ENCODE peak calls at places on chromosome 11, in eight cellular contexts. P, D, I, X, J, H, V and Z are unnamed samples.

GRCh38 chr11:29518389-29519174 is 498.2 kb downstream of the KCNA4 start:
- DNase-seq in P (peak), V (no peak), I (no peak), J (peak), H (no peak), X (no peak), D (peak), Z (no peak)

GRCh38 chr11:86620796-86621575 is 51.4 kb downstream of the ME3 start:
- DNase-seq in J (no peak), P (no peak), V (no peak), I (no peak), X (no peak), H (no peak), D (no peak), Z (no peak)

GRCh38 chr11:93166194-93166593 is 31.6 kb downstream of the SLC36A4 start:
- DNase-seq in I (no peak), P (no peak), V (no peak), X (no peak), J (no peak), D (no peak), H (no peak), Z (no peak)

GRCh38 chr11:1076061-1076665 is 1.5 kb downstream of the MUC2 start:
- DNase-seq in D (no peak), H (peak), V (no peak), X (no peak), P (no peak), I (no peak), J (no peak), Z (peak)

GRCh38 chr11:46697303-46697702 is 3.1 kb downstream of the ARHGAP1 start:
- DNase-seq in D (no peak), H (no peak), V (no peak), X (no peak), P (no peak), I (no peak), J (no peak), Z (no peak)

GRCh38 chr11:57288771-57289579 is 35.8 kb downstream of the TNKS1BP1 start:
- DNase-seq in P (no peak), V (peak), H (peak), J (no peak), X (no peak), D (peak), I (no peak), Z (no peak)

GRCh38 chr11:115659061-115659963 is 155.1 kb upstream of the CADM1 start:
- DNase-seq in P (peak), X (no peak), I (no peak), J (no peak), H (no peak), V (peak), D (peak), Z (no peak)

GRCh38 chr11:11931461-11932055 is 76.9 kb downstream of the DKK3 start:
- DNase-seq in H (no peak), X (no peak), V (no peak), D (peak), J (peak), I (peak), P (no peak), Z (no peak)

GRCh38 chr11:68762481-68762880 is 11.2 kb upstream of the TESMIN start:
- DNase-seq in J (no peak), P (no peak), H (no peak), D (no peak), V (no peak), X (no peak), I (no peak), Z (no peak)

GRCh38 chr11:92556435-92556834 is 331.8 kb downstream of the FAT3 start:
- DNase-seq in I (peak), J (peak), D (peak), V (peak), X (no peak), P (peak), H (no peak), Z (no peak)

GRCh38 chr11:68146704-68147474 is 25.7 kb upstream of the CHKA start:
- DNase-seq in J (peak), D (peak), H (peak), X (no peak), V (no peak), I (peak), P (peak), Z (no peak)

GRCh38 chr11:67022961-67023956 is at the start of gene SYT12:
- DNase-seq in J (peak), P (peak), I (peak), V (peak), D (no peak), H (no peak), X (no peak), Z (no peak)

GRCh38 chr11:23932485-23932898 is 564.4 kb upstream of the LUZP2 start:
- DNase-seq in D (peak), J (no peak), P (no peak), I (no peak), X (no peak), H (no peak), V (no peak), Z (no peak)

GRCh38 chr11:120173771-120174170 is 35.9 kb upstream of the TRIM29 start:
- DNase-seq in H (no peak), I (no peak), P (no peak), D (no peak), J (no peak), V (no peak), X (no peak), Z (no peak)

GRCh38 chr11:19594326-19594725 is 118.3 kb upstream of the NAV2 start:
- DNase-seq in J (no peak), X (no peak), H (no peak), I (no peak), P (no peak), V (no peak), D (no peak), Z (no peak)

GRCh38 chr11:83192846-83193245 is 666 bp upstream of the ANKRD42 start:
- DNase-seq in I (no peak), D (no peak), H (no peak), V (no peak), X (no peak), J (no peak), P (no peak), Z (no peak)

GRCh38 chr11:119666463-119667131 is 62.4 kb downstream of the NECTIN1 start:
- DNase-seq in J (peak), D (peak), P (peak), I (peak), H (peak), X (peak), V (peak), Z (peak)

GRCh38 chr11:84261707-84262106 is 975.5 kb upstream of the CCDC90B start:
- DNase-seq in J (no peak), I (no peak), X (no peak), P (peak), V (no peak), D (peak), H (no peak), Z (no peak)

GRCh38 chr11:134554106-134554505 is 142.1 kb upstream of the B3GAT1 start:
- DNase-seq in V (no peak), P (peak), X (no peak), J (no peak), D (no peak), I (no peak), H (no peak), Z (no peak)

GRCh38 chr11:92978226-92979111 is 9.0 kb downstream of the MTNR1B start:
- DNase-seq in P (no peak), V (no peak), X (no peak), J (no peak), H (no peak), I (no peak), D (peak), Z (no peak)

GRCh38 chr11:44852159-44852707 is 98.5 kb downstream of the TP53I11 start:
- DNase-seq in P (no peak), V (no peak), I (no peak), J (no peak), H (no peak), D (peak), X (no peak), Z (peak)

GRCh38 chr11:79626135-79626748 is 185.4 kb upstream of the TENM4 start:
- DNase-seq in P (no peak), J (no peak), H (no peak), V (no peak), X (no peak), I (no peak), D (peak), Z (no peak)

GRCh38 chr11:82003671-82004148 is 730.0 kb downstream of the FAM181B start:
- DNase-seq in V (no peak), P (no peak), D (peak), I (no peak), X (no peak), J (no peak), H (no peak), Z (no peak)

GRCh38 chr11:128399186-128399585 is 188.2 kb downstream of the ETS1 start:
- DNase-seq in D (peak), I (no peak), P (no peak), J (no peak), H (no peak), V (no peak), X (no peak), Z (no peak)

GRCh38 chr11:112612283-112612849 is 348.9 kb upstream of the NCAM1 start:
- DNase-seq in D (no peak), P (peak), V (peak), I (peak), H (no peak), X (no peak), J (no peak), Z (no peak)

GRCh38 chr11:126701555-126701897 is 299.0 kb downstream of the KIRREL3 start:
- DNase-seq in J (no peak), I (no peak), P (no peak), D (no peak), H (no peak), X (no peak), V (no peak), Z (no peak)

GRCh38 chr11:15075162-15075526 is 1.8 kb downstream of the CALCB start:
- DNase-seq in X (no peak), D (no peak), J (no peak), H (no peak), V (no peak), I (no peak), P (no peak), Z (no peak)
- TF ChIP-seq CTCF in X (peak), D (no peak), J (no peak), H (no peak), V (no peak), I (no peak), P (no peak), Z (peak)

GRCh38 chr11:75577198-75577597 is 15.1 kb downstream of the SERPINH1 start:
- DNase-seq in I (peak), P (peak), X (peak), J (peak), D (peak), V (peak), H (no peak), Z (no peak)

GRCh38 chr11:75576017-75576416 is 14.0 kb downstream of the SERPINH1 start:
- DNase-seq in H (no peak), P (peak), D (no peak), V (no peak), X (no peak), I (no peak), J (no peak), Z (no peak)

GRCh38 chr11:75572744-75573143 is 10.7 kb downstream of the SERPINH1 start:
- DNase-seq in H (peak), P (no peak), I (no peak), X (no peak), D (no peak), J (no peak), V (no peak), Z (no peak)

GRCh38 chr11:75576445-75577049 is 14.5 kb downstream of the SERPINH1 start:
- DNase-seq in X (no peak), I (peak), P (peak), H (peak), J (peak), D (peak), V (no peak), Z (peak)

GRCh38 chr11:75574698-75575265 is 12.7 kb downstream of the SERPINH1 start:
- DNase-seq in H (no peak), I (no peak), D (no peak), X (no peak), J (no peak), P (peak), V (no peak), Z (no peak)
- TF ChIP-seq CTCF in H (no peak), I (no peak), D (no peak), X (no peak), J (no peak), P (peak), V (no peak), Z (no peak)

DNA sequence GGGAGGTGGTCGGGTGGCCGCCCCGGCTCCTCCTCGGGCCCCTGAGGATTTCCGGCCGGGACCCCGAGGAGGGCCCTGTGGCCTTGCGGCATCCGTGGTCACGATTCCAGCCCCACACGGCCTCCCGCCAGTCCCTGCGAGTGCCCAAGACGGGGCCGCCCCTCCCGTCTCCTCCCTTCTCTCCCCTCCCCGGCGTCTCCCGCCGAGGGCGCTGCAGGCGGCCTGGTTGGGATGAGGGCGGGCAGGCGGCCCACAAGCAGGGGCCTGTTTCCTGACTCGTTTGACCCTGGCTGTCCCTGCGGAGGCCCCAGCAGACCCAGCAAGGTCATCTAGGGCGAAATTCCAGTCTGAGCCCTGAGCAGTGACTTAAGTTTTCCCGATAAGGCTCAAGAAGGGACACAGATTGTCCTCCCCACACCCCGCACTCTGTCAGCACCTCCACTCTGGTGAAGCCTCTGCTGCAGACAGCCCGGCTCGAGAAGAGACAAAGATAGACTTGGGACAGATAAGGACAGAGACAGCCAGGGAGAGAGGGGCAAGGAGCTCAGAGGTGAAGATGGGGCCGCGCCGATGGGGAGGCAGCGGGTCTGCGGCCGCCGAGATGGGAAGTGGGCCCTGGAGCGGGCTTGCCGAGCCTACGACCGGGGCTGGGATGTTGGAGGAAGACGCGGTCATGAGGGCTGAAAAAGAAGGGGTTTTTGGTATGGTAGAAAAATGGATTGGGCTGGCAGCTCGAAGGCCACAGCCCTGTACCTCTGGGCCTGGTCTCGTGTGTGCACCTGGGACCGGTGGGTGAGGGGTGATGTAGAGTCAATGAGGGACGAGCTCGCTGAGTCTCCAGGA is 95.0 kb downstream of the SWAP70 start:
- DNase-seq in X (peak), P (peak), V (peak), H (peak), J (peak), I (peak), D (peak), Z (peak)
- TF ChIP-seq CTCF in X (no peak), P (no peak), V (no peak), H (no peak), J (no peak), I (no peak), D (peak), Z (no peak)

GRCh38 chr11:77779935-77780334 is 40.6 kb downstream of the RSF1 start:
- DNase-seq in D (peak), J (peak), P (no peak), X (no peak), H (no peak), V (no peak), I (no peak), Z (no peak)

GRCh38 chr11:77778118-77778517 is 42.4 kb downstream of the RSF1 start:
- DNase-seq in J (no peak), P (no peak), V (no peak), I (no peak), D (no peak), X (no peak), H (no peak), Z (no peak)

GRCh38 chr11:77778549-77778948 is 42.0 kb downstream of the RSF1 start:
- DNase-seq in P (no peak), H (no peak), J (no peak), X (no peak), I (no peak), V (no peak), D (no peak), Z (no peak)

GRCh38 chr11:77775941-77776340 is 44.6 kb downstream of the RSF1 start:
- DNase-seq in I (no peak), J (no peak), V (no peak), P (no peak), H (no peak), X (no peak), D (no peak), Z (no peak)

DNA sequence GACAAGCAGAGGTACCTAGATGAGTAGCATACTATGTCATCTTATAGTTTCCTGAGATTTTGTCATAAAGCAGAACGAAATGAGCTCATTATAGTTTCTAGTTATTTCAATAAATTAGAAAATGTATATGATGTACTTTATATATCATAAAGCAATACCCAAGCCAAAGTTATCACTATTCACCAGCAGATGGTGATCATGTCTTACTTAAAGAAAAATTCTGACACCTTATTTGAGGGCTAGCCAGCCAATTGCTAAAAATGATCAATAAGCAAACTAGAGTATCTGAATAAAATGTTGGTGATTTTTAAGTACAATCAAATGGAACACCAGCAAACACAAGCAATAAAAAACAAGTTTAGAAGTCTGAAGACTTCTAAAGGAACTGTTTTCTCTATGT is 44.1 kb downstream of the RSF1 start:
- DNase-seq in I (no peak), P (no peak), X (no peak), V (no peak), H (no peak), D (peak), J (peak), Z (no peak)
- TF ChIP-seq CTCF in I (no peak), P (peak), X (no peak), V (no peak), H (peak), D (peak), J (peak), Z (peak)

GRCh38 chr11:70012134-70012733 is 65.9 kb upstream of the ANO1 start:
- DNase-seq in X (no peak), V (no peak), H (no peak), I (no peak), P (no peak), D (no peak), J (no peak), Z (no peak)
- TF ChIP-seq CTCF in X (no peak), V (no peak), H (no peak), I (no peak), P (no peak), D (no peak), J (no peak), Z (no peak)

GRCh38 chr11:27716850-27717249 is 16.6 kb upstream of the BDNF start:
- DNase-seq in P (no peak), V (no peak), D (no peak), I (no peak), X (no peak), J (no peak), H (no peak), Z (no peak)
- TF ChIP-seq CTCF in P (peak), V (no peak), D (no peak), I (no peak), X (no peak), J (no peak), H (no peak), Z (no peak)

DNA sequence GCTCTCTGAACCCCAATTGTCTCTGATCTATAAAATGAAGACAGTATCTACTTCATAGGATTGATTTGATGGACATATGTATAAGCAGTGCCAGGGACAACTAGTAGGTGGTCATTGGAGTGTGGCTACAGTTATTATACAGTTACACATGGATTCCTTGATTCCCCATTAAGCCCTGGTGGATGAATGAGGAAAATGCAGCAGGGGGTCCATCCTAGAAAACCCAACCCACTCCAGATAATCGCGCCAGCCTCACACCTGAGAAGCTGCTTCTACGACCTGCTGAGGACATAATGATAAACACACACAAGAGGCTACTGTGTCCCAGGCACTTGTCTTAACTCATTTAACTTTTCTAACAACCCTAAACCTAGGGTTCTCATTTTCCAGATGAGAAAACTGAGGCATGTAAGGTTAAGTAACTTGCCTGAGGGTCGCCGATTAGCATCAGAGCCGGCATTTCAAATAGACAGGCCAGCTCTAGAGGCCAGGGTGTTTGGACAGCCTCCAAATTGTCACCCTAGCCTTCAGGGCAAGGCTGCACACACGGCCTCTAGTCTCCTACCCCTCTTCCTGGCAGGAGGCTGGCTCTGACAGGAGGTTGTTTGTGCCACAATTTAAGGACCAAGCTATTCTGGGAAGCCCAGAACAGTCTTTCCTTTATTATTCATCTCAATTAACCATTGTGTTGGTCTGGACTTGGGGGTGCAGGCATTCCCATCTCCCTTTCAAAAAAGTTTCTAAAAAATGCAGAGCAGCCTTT is 3.8 kb upstream of the C11orf91 start:
- DNase-seq in X (no peak), I (no peak), J (no peak), V (no peak), P (no peak), H (no peak), D (no peak), Z (no peak)
- TF ChIP-seq CTCF in X (no peak), I (no peak), J (no peak), V (no peak), P (peak), H (no peak), D (no peak), Z (no peak)

GRCh38 chr11:2885017-2885675 is 429 bp downstream of the CDKN1C start:
- DNase-seq in P (peak), J (peak), D (no peak), H (peak), X (peak), V (peak), I (peak), Z (no peak)

GRCh38 chr11:2887526-2888195 is 2.1 kb upstream of the CDKN1C start:
- DNase-seq in X (no peak), D (no peak), P (no peak), H (no peak), J (no peak), I (no peak), V (no peak), Z (no peak)

GRCh38 chr11:2885676-2886081 is at the start of gene CDKN1C:
- DNase-seq in X (peak), I (peak), P (peak), D (no peak), V (peak), J (peak), H (peak), Z (peak)

GRCh38 chr11:2886936-2887335 is 1.4 kb upstream of the CDKN1C start:
- DNase-seq in X (no peak), P (no peak), I (no peak), J (no peak), D (no peak), V (no peak), H (no peak), Z (no peak)

GRCh38 chr11:2886191-2886894 is 768 bp upstream of the CDKN1C start:
- DNase-seq in J (no peak), V (peak), X (peak), D (no peak), P (peak), I (no peak), H (peak), Z (no peak)
- TF ChIP-seq CTCF in J (no peak), V (no peak), X (no peak), D (no peak), P (peak), I (no peak), H (no peak), Z (no peak)